ENCODE peak calls at places on chromosome 14, in ten cellular contexts. One of them, this sample, is unnamed.

GRCh38 chr14:61098711-61099110 is 117.7 kb downstream of the SLC38A6 start:
- DNase-seq in nephron progenitor cell: no peak
- DNase-seq in spleen: no peak
- DNase-seq in tibial nerve: no peak
- DNase-seq in A549: no peak
- DNase-seq in lower lobe of right lung: no peak
- DNase-seq in GM06990: no peak
- DNase-seq in AG04449: no peak
- DNase-seq in mucosa of descending colon: no peak
- DNase-seq in upper lobe of right lung: no peak
- DNase-seq in this sample: no peak

GRCh38 chr14:57402173-57402852 is 11.9 kb downstream of the NAA30 start:
- DNase-seq in spleen: no peak
- DNase-seq in GM06990: no peak
- DNase-seq in A549: no peak
- DNase-seq in AG04449: no peak
- DNase-seq in mucosa of descending colon: no peak
- DNase-seq in nephron progenitor cell: no peak
- DNase-seq in lower lobe of right lung: no peak
- DNase-seq in upper lobe of right lung: no peak
- DNase-seq in tibial nerve: no peak
- DNase-seq in this sample: no peak

GRCh38 chr14:100526057-100526456 is 61.2 kb downstream of the BEGAIN start:
- DNase-seq in nephron progenitor cell: no peak
- DNase-seq in AG04449: no peak
- DNase-seq in lower lobe of right lung: no peak
- DNase-seq in GM06990: no peak
- DNase-seq in mucosa of descending colon: no peak
- DNase-seq in A549: no peak
- DNase-seq in upper lobe of right lung: peak
- DNase-seq in tibial nerve: no peak
- DNase-seq in spleen: peak
- DNase-seq in this sample: no peak

GRCh38 chr14:100944052-100944451 is 40.5 kb upstream of the RTL1 start:
- DNase-seq in spleen: no peak
- DNase-seq in upper lobe of right lung: no peak
- DNase-seq in nephron progenitor cell: no peak
- DNase-seq in GM06990: no peak
- DNase-seq in tibial nerve: no peak
- DNase-seq in AG04449: no peak
- DNase-seq in A549: no peak
- DNase-seq in lower lobe of right lung: no peak
- DNase-seq in mucosa of descending colon: no peak
- DNase-seq in this sample: no peak

GRCh38 chr14:92389598-92390126 is 66.7 kb downstream of the SLC24A4 start:
- DNase-seq in nephron progenitor cell: no peak
- DNase-seq in upper lobe of right lung: no peak
- DNase-seq in GM06990: no peak
- DNase-seq in mucosa of descending colon: no peak
- DNase-seq in AG04449: no peak
- DNase-seq in lower lobe of right lung: no peak
- DNase-seq in A549: no peak
- DNase-seq in spleen: no peak
- DNase-seq in tibial nerve: no peak
- DNase-seq in this sample: no peak

GRCh38 chr14:20803221-20803620 is 577 bp upstream of the RNASE1 start:
- DNase-seq in mucosa of descending colon: no peak
- DNase-seq in tibial nerve: no peak
- DNase-seq in GM06990: no peak
- DNase-seq in nephron progenitor cell: no peak
- DNase-seq in A549: no peak
- DNase-seq in spleen: no peak
- DNase-seq in AG04449: no peak
- DNase-seq in upper lobe of right lung: no peak
- DNase-seq in lower lobe of right lung: no peak
- DNase-seq in this sample: no peak

GRCh38 chr14:103527408-103528157 is 1.4 kb upstream of the TRMT61A start:
- DNase-seq in tibial nerve: no peak
- DNase-seq in lower lobe of right lung: no peak
- DNase-seq in upper lobe of right lung: no peak
- DNase-seq in nephron progenitor cell: no peak
- DNase-seq in A549: no peak
- DNase-seq in spleen: no peak
- DNase-seq in AG04449: no peak
- DNase-seq in mucosa of descending colon: no peak
- DNase-seq in GM06990: peak
- DNase-seq in this sample: peak

GRCh38 chr14:23061995-23062394 is 4.7 kb upstream of the CDH24 start:
- DNase-seq in AG04449: peak
- DNase-seq in nephron progenitor cell: no peak
- DNase-seq in upper lobe of right lung: no peak
- DNase-seq in tibial nerve: peak
- DNase-seq in spleen: no peak
- DNase-seq in lower lobe of right lung: no peak
- DNase-seq in mucosa of descending colon: no peak
- DNase-seq in A549: peak
- DNase-seq in GM06990: no peak
- DNase-seq in this sample: no peak

GRCh38 chr14:88941414-88941813 is 117.0 kb downstream of the TTC8 start:
- DNase-seq in spleen: no peak
- DNase-seq in A549: peak
- DNase-seq in AG04449: no peak
- DNase-seq in upper lobe of right lung: no peak
- DNase-seq in tibial nerve: no peak
- DNase-seq in lower lobe of right lung: no peak
- DNase-seq in GM06990: no peak
- DNase-seq in nephron progenitor cell: no peak
- DNase-seq in mucosa of descending colon: no peak
- DNase-seq in this sample: no peak

GRCh38 chr14:67186369-67186768 is 2.9 kb upstream of the GARIN2 start:
- DNase-seq in tibial nerve: no peak
- DNase-seq in lower lobe of right lung: no peak
- DNase-seq in nephron progenitor cell: no peak
- DNase-seq in spleen: no peak
- DNase-seq in mucosa of descending colon: no peak
- DNase-seq in A549: no peak
- DNase-seq in AG04449: no peak
- DNase-seq in GM06990: no peak
- DNase-seq in upper lobe of right lung: no peak
- DNase-seq in this sample: no peak

GRCh38 chr14:22561661-22562579 is 27.1 kb downstream of the DAD1 start:
- DNase-seq in GM06990: no peak
- DNase-seq in nephron progenitor cell: no peak
- DNase-seq in A549: no peak
- DNase-seq in upper lobe of right lung: no peak
- DNase-seq in lower lobe of right lung: peak
- DNase-seq in mucosa of descending colon: peak
- DNase-seq in AG04449: no peak
- DNase-seq in spleen: no peak
- DNase-seq in tibial nerve: no peak
- DNase-seq in this sample: peak

GRCh38 chr14:82720431-82720830 is 1186.8 kb upstream of the SEL1L start:
- DNase-seq in A549: no peak
- DNase-seq in mucosa of descending colon: no peak
- DNase-seq in tibial nerve: no peak
- DNase-seq in nephron progenitor cell: no peak
- DNase-seq in GM06990: no peak
- DNase-seq in upper lobe of right lung: no peak
- DNase-seq in spleen: no peak
- DNase-seq in AG04449: no peak
- DNase-seq in lower lobe of right lung: no peak
- DNase-seq in this sample: no peak

GRCh38 chr14:82724296-82724695 is 1190.6 kb upstream of the SEL1L start:
- DNase-seq in A549: no peak
- DNase-seq in upper lobe of right lung: no peak
- DNase-seq in tibial nerve: no peak
- DNase-seq in nephron progenitor cell: no peak
- DNase-seq in mucosa of descending colon: no peak
- DNase-seq in AG04449: no peak
- DNase-seq in lower lobe of right lung: no peak
- DNase-seq in spleen: no peak
- DNase-seq in GM06990: no peak
- DNase-seq in this sample: no peak

GRCh38 chr14:82725188-82725587 is 1191.5 kb upstream of the SEL1L start:
- DNase-seq in lower lobe of right lung: no peak
- DNase-seq in mucosa of descending colon: no peak
- DNase-seq in AG04449: no peak
- DNase-seq in tibial nerve: no peak
- DNase-seq in GM06990: no peak
- DNase-seq in upper lobe of right lung: no peak
- DNase-seq in nephron progenitor cell: no peak
- DNase-seq in spleen: no peak
- DNase-seq in A549: no peak
- DNase-seq in this sample: no peak

DNA sequence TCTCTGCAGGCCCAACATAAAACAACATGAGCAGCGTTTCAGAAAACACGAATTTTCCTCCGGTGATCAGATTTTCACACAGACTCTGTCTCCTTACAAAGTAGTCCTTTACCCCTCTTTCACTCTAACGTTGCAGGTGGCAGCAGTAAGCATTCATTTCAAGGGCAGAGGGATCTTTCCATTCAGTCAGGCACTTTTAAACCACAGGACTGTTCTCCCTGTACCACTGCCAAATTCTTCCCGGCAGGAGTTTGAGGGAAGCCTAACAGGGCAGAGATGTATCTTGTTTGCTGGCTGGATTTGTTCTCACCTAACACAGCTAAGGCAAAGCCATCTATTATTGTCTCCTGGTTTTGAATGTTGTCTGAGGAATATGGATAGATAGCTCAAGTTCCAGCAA is 1187.3 kb upstream of the SEL1L start:
- DNase-seq in GM06990: no peak
- DNase-seq in mucosa of descending colon: no peak
- DNase-seq in nephron progenitor cell: no peak
- DNase-seq in tibial nerve: peak
- DNase-seq in AG04449: no peak
- DNase-seq in lower lobe of right lung: no peak
- DNase-seq in spleen: no peak
- DNase-seq in upper lobe of right lung: no peak
- DNase-seq in A549: no peak
- DNase-seq in this sample: no peak
- TF ChIP-seq CTCF in GM06990: no peak
- TF ChIP-seq CTCF in mucosa of descending colon: no peak
- TF ChIP-seq CTCF in nephron progenitor cell: no peak
- TF ChIP-seq CTCF in tibial nerve: no peak
- TF ChIP-seq CTCF in AG04449: no peak
- TF ChIP-seq CTCF in lower lobe of right lung: no peak
- TF ChIP-seq CTCF in spleen: no peak
- TF ChIP-seq CTCF in upper lobe of right lung: no peak
- TF ChIP-seq CTCF in A549: no peak
- TF ChIP-seq CTCF in this sample: no peak

DNA sequence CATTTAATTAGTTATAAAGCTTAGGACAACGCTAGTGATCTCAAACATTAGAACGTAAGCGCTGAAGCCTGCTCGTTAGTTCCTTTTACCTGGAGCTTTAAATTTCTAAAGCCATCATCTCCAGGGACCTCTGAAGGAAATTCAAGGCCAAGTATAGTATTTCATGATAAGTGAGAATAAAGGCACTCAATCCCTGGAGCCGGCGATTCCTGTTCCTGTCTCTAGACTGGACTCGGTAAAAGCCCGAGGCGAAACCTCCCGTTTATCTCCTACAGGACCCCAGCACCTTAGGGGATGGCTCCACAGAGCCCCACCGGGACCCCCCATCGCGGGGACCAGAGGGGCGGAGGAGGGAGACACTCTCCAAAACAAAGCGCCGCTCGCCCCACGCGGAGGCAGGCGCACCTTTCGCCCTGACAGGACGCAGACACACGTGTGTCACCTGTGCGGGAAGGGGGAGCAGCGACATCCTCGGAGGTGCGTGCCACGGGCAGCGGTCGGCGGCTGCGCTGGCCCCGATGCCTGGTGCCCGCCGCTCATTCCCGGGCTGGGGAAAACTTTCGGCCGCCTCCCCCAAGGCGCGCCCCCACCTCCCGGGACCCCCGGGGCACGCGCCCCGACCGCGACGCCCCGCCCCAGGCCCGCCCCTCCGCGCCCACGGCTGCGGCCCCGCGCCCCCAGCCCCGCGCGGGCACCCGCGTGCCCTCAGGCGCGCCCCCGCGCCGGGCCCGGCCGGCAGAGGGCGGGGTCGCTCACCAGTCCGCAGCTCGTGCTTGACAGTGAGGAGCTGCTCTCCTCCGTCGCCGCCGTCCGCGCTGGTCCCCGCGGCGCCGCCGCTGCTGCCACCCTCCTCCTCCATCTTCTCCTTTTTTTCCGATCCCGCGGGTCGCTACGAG is 617 bp downstream of the RPS6KA5 start:
- DNase-seq in A549: no peak
- DNase-seq in spleen: peak
- DNase-seq in mucosa of descending colon: peak
- DNase-seq in upper lobe of right lung: peak
- DNase-seq in AG04449: no peak
- DNase-seq in lower lobe of right lung: peak
- DNase-seq in GM06990: peak
- DNase-seq in tibial nerve: no peak
- DNase-seq in nephron progenitor cell: peak
- DNase-seq in this sample: peak
- TF ChIP-seq CTCF in A549: peak
- TF ChIP-seq CTCF in spleen: no peak
- TF ChIP-seq CTCF in mucosa of descending colon: no peak
- TF ChIP-seq CTCF in upper lobe of right lung: no peak
- TF ChIP-seq CTCF in AG04449: peak
- TF ChIP-seq CTCF in lower lobe of right lung: no peak
- TF ChIP-seq CTCF in GM06990: no peak
- TF ChIP-seq CTCF in tibial nerve: no peak
- TF ChIP-seq CTCF in nephron progenitor cell: no peak
- TF ChIP-seq CTCF in this sample: peak

GRCh38 chr14:56294125-56294524 is 175.9 kb downstream of the PELI2 start:
- DNase-seq in mucosa of descending colon: peak
- DNase-seq in upper lobe of right lung: no peak
- DNase-seq in nephron progenitor cell: no peak
- DNase-seq in GM06990: no peak
- DNase-seq in spleen: no peak
- DNase-seq in lower lobe of right lung: no peak
- DNase-seq in A549: peak
- DNase-seq in AG04449: no peak
- DNase-seq in tibial nerve: no peak
- DNase-seq in this sample: no peak
- TF ChIP-seq CTCF in mucosa of descending colon: no peak
- TF ChIP-seq CTCF in upper lobe of right lung: no peak
- TF ChIP-seq CTCF in nephron progenitor cell: no peak
- TF ChIP-seq CTCF in GM06990: no peak
- TF ChIP-seq CTCF in spleen: no peak
- TF ChIP-seq CTCF in lower lobe of right lung: no peak
- TF ChIP-seq CTCF in A549: no peak
- TF ChIP-seq CTCF in AG04449: no peak
- TF ChIP-seq CTCF in tibial nerve: no peak
- TF ChIP-seq CTCF in this sample: no peak

DNA sequence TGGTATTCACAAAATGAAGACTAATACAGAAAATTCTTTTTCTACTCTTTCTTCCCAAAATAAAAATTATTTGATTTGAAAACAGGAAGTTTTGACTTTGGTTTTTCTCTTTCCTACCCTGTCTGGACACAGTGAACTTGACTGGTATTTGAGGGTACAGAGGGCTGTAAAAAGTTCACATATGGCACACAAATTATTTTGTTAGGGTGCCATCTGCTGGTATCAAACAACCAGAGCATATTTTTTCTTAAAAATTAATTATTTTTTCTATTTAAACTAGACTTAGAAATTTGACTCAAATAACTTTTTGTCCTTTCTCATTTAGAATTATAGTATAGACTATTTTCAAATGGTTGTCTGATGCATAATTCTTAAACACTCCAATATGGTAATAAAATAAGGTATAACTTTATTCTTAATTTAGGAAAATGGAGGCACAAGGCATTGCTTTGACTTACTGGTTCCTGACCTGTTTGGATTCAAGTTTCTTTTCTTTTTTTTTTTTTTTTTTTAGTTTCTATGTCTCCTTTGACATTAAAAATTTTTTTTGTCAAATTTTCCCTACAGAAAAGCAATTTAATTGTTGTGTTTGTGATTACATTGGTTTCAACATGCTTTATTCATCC is 390.6 kb downstream of the PRKD1 start:
- DNase-seq in AG04449: no peak
- DNase-seq in nephron progenitor cell: no peak
- DNase-seq in GM06990: no peak
- DNase-seq in mucosa of descending colon: no peak
- DNase-seq in spleen: no peak
- DNase-seq in tibial nerve: no peak
- DNase-seq in A549: peak
- DNase-seq in upper lobe of right lung: no peak
- DNase-seq in lower lobe of right lung: no peak
- DNase-seq in this sample: no peak
- TF ChIP-seq CTCF in AG04449: no peak
- TF ChIP-seq CTCF in nephron progenitor cell: peak
- TF ChIP-seq CTCF in GM06990: peak
- TF ChIP-seq CTCF in mucosa of descending colon: no peak
- TF ChIP-seq CTCF in spleen: no peak
- TF ChIP-seq CTCF in tibial nerve: peak
- TF ChIP-seq CTCF in A549: peak
- TF ChIP-seq CTCF in upper lobe of right lung: peak
- TF ChIP-seq CTCF in lower lobe of right lung: peak
- TF ChIP-seq CTCF in this sample: no peak